ENCODE peak calls at places on chromosomes 13 and 19, in nine cellular contexts. One of them, this sample, is unnamed.

GRCh38 chr19:32869369-32870153 is at the start of gene SLC7A9:
- DNase-seq in neural progenitor cell: no peak
- DNase-seq in SK-N-SH: no peak
- DNase-seq in hepatocyte: no peak
- DNase-seq in GM23248: no peak
- DNase-seq in GM23338: no peak
- DNase-seq in PC-3: no peak
- DNase-seq in HCT116: no peak
- DNase-seq in OCI-LY7: no peak
- DNase-seq in this sample: no peak

GRCh38 chr13:106446011-106446410 is 89.5 kb downstream of the EFNB2 start:
- DNase-seq in neural progenitor cell: peak
- DNase-seq in SK-N-SH: no peak
- DNase-seq in hepatocyte: no peak
- DNase-seq in GM23248: peak
- DNase-seq in GM23338: no peak
- DNase-seq in PC-3: peak
- DNase-seq in HCT116: no peak
- DNase-seq in OCI-LY7: no peak
- DNase-seq in this sample: no peak

GRCh38 chr19:58382997-58383603 is 2.3 kb upstream of the ZNF837 start:
- DNase-seq in neural progenitor cell: no peak
- DNase-seq in SK-N-SH: no peak
- DNase-seq in hepatocyte: no peak
- DNase-seq in GM23248: no peak
- DNase-seq in GM23338: no peak
- DNase-seq in PC-3: no peak
- DNase-seq in HCT116: no peak
- DNase-seq in OCI-LY7: no peak
- DNase-seq in this sample: no peak

GRCh38 chr19:4464815-4465581 is 7.1 kb upstream of the HDGFL2 start:
- DNase-seq in neural progenitor cell: no peak
- DNase-seq in SK-N-SH: no peak
- DNase-seq in hepatocyte: no peak
- DNase-seq in GM23248: no peak
- DNase-seq in GM23338: no peak
- DNase-seq in PC-3: no peak
- DNase-seq in HCT116: no peak
- DNase-seq in OCI-LY7: no peak
- DNase-seq in this sample: no peak

GRCh38 chr13:79281335-79281734 is 124.7 kb downstream of the RBM26 start:
- DNase-seq in neural progenitor cell: peak
- DNase-seq in SK-N-SH: no peak
- DNase-seq in hepatocyte: no peak
- DNase-seq in GM23248: no peak
- DNase-seq in GM23338: peak
- DNase-seq in PC-3: no peak
- DNase-seq in HCT116: no peak
- DNase-seq in OCI-LY7: no peak
- DNase-seq in this sample: no peak

GRCh38 chr19:9789066-9789465 is 20.5 kb upstream of the ZNF846 start:
- DNase-seq in neural progenitor cell: no peak
- DNase-seq in SK-N-SH: no peak
- DNase-seq in hepatocyte: peak
- DNase-seq in GM23248: no peak
- DNase-seq in GM23338: peak
- DNase-seq in PC-3: no peak
- DNase-seq in HCT116: no peak
- DNase-seq in OCI-LY7: no peak
- DNase-seq in this sample: no peak

GRCh38 chr13:32911506-32911905 is 104.7 kb upstream of the KL start:
- DNase-seq in neural progenitor cell: peak
- DNase-seq in SK-N-SH: peak
- DNase-seq in hepatocyte: peak
- DNase-seq in GM23248: peak
- DNase-seq in GM23338: peak
- DNase-seq in PC-3: peak
- DNase-seq in HCT116: peak
- DNase-seq in OCI-LY7: peak
- DNase-seq in this sample: peak

GRCh38 chr19:53772943-53773342 is 51.2 kb downstream of the NLRP12 start:
- DNase-seq in neural progenitor cell: peak
- DNase-seq in SK-N-SH: peak
- DNase-seq in hepatocyte: peak
- DNase-seq in GM23248: peak
- DNase-seq in GM23338: peak
- DNase-seq in PC-3: peak
- DNase-seq in HCT116: peak
- DNase-seq in OCI-LY7: peak
- DNase-seq in this sample: peak

GRCh38 chr13:50410921-50411712 is 395.9 kb downstream of the KCNRG start:
- DNase-seq in neural progenitor cell: no peak
- DNase-seq in SK-N-SH: no peak
- DNase-seq in hepatocyte: peak
- DNase-seq in GM23248: peak
- DNase-seq in GM23338: no peak
- DNase-seq in PC-3: peak
- DNase-seq in HCT116: peak
- DNase-seq in OCI-LY7: no peak
- DNase-seq in this sample: no peak

GRCh38 chr13:83503424-83503823 is 378.9 kb downstream of the SLITRK1 start:
- DNase-seq in neural progenitor cell: no peak
- DNase-seq in SK-N-SH: no peak
- DNase-seq in hepatocyte: no peak
- DNase-seq in GM23248: peak
- DNase-seq in GM23338: no peak
- DNase-seq in PC-3: peak
- DNase-seq in HCT116: no peak
- DNase-seq in OCI-LY7: no peak
- DNase-seq in this sample: no peak
- TF ChIP-seq EZH2phosphoT487 in neural progenitor cell: no peak
- TF ChIP-seq EZH2phosphoT487 in SK-N-SH: no peak
- TF ChIP-seq EZH2phosphoT487 in hepatocyte: no peak
- TF ChIP-seq EZH2phosphoT487 in GM23248: no peak
- TF ChIP-seq EZH2phosphoT487 in GM23338: no peak
- TF ChIP-seq EZH2phosphoT487 in PC-3: no peak
- TF ChIP-seq EZH2phosphoT487 in HCT116: no peak
- TF ChIP-seq EZH2phosphoT487 in OCI-LY7: no peak
- TF ChIP-seq EZH2phosphoT487 in this sample: no peak

DNA sequence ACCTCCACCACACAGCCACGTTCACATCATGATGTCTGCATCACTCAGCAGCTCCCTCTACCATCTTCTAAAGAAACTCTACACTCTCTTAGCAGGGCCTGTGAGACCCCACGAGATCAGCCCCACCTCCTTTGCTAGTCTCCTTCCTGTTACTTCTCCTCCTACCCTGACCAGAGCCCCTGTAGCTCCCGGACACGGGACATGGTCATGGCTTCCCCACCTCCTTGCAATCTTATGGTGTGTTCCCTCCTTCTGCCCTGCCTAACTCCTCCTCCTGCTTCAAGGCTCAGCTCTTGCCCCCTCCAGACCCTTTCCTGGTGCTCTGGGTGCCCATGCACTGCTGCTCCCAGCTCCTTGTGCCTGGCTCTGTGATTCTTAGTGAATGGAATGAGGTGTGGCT is 8.1 kb upstream of the MRPS31 start:
- DNase-seq in neural progenitor cell: no peak
- DNase-seq in SK-N-SH: no peak
- DNase-seq in hepatocyte: no peak
- DNase-seq in GM23248: no peak
- DNase-seq in GM23338: peak
- DNase-seq in PC-3: no peak
- DNase-seq in HCT116: no peak
- DNase-seq in OCI-LY7: no peak
- DNase-seq in this sample: no peak
- TF ChIP-seq EZH2phosphoT487 in neural progenitor cell: no peak
- TF ChIP-seq EZH2phosphoT487 in SK-N-SH: no peak
- TF ChIP-seq EZH2phosphoT487 in hepatocyte: no peak
- TF ChIP-seq EZH2phosphoT487 in GM23248: no peak
- TF ChIP-seq EZH2phosphoT487 in GM23338: no peak
- TF ChIP-seq EZH2phosphoT487 in PC-3: no peak
- TF ChIP-seq EZH2phosphoT487 in HCT116: no peak
- TF ChIP-seq EZH2phosphoT487 in OCI-LY7: no peak
- TF ChIP-seq EZH2phosphoT487 in this sample: no peak

DNA sequence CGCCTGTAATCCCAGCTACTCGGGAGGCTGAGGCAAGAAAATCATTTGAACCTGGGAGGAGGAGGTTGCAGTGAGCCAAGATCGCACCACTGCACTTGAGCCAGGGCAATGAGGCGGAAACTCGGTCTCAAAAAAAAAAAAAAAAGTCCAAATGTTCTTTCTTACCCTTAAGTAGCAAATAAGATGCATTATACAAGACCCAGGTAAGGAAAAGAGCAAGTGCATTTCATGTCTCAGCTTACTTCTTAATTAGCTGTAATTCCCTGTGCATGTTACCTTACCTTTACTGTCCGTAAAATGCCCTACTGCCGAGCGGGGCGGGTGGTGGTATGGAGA is 3.8 kb upstream of the ZNF681 start:
- DNase-seq in neural progenitor cell: no peak
- DNase-seq in SK-N-SH: no peak
- DNase-seq in hepatocyte: no peak
- DNase-seq in GM23248: no peak
- DNase-seq in GM23338: peak
- DNase-seq in PC-3: no peak
- DNase-seq in HCT116: no peak
- DNase-seq in OCI-LY7: no peak
- DNase-seq in this sample: no peak
- TF ChIP-seq EZH2phosphoT487 in neural progenitor cell: no peak
- TF ChIP-seq EZH2phosphoT487 in SK-N-SH: no peak
- TF ChIP-seq EZH2phosphoT487 in hepatocyte: no peak
- TF ChIP-seq EZH2phosphoT487 in GM23248: no peak
- TF ChIP-seq EZH2phosphoT487 in GM23338: no peak
- TF ChIP-seq EZH2phosphoT487 in PC-3: no peak
- TF ChIP-seq EZH2phosphoT487 in HCT116: no peak
- TF ChIP-seq EZH2phosphoT487 in OCI-LY7: no peak
- TF ChIP-seq EZH2phosphoT487 in this sample: no peak

DNA sequence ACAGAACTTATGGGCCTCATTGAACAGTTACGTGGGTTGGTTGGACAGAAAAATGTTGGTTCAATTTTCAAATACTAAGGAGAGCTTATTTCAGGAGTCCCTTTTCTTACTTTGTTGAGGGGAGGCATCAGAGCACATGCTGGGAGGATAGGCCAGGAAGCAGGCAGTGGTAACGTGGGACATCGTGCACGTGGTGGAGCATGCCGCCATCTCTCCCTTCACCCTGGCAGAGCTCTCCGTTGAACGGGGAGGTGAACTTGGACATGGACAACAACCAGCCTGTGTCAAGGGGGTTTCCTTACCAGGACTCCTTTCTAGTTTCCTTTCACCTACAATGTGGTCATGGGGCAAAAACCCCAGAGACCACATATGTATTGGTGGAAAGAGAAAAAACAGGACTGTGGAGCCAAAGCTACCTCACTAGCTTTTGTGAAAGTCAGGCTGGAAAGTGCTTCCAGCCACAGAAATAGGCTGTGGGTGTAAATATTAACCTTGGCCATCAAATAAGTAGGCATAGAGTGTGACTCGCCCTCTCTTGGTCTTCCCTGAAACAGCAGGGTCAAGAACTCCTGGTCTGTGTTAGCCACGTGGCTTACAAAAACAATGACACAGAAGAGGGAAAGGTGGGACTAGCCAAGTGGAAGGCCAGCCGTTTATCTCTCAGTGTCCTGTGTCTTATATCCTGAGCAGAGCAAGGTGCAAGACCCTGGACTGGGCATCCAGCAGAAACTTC is 14.4 kb downstream of the MICOS13 start:
- DNase-seq in neural progenitor cell: no peak
- DNase-seq in SK-N-SH: no peak
- DNase-seq in hepatocyte: no peak
- DNase-seq in GM23248: peak
- DNase-seq in GM23338: peak
- DNase-seq in PC-3: peak
- DNase-seq in HCT116: no peak
- DNase-seq in OCI-LY7: no peak
- DNase-seq in this sample: no peak
- TF ChIP-seq EZH2phosphoT487 in neural progenitor cell: no peak
- TF ChIP-seq EZH2phosphoT487 in SK-N-SH: no peak
- TF ChIP-seq EZH2phosphoT487 in hepatocyte: no peak
- TF ChIP-seq EZH2phosphoT487 in GM23248: no peak
- TF ChIP-seq EZH2phosphoT487 in GM23338: no peak
- TF ChIP-seq EZH2phosphoT487 in PC-3: no peak
- TF ChIP-seq EZH2phosphoT487 in HCT116: no peak
- TF ChIP-seq EZH2phosphoT487 in OCI-LY7: no peak
- TF ChIP-seq EZH2phosphoT487 in this sample: no peak

GRCh38 chr13:66313408-66313807 is 916.7 kb downstream of the PCDH9 start:
- DNase-seq in neural progenitor cell: no peak
- DNase-seq in SK-N-SH: no peak
- DNase-seq in hepatocyte: no peak
- DNase-seq in GM23248: no peak
- DNase-seq in GM23338: no peak
- DNase-seq in PC-3: peak
- DNase-seq in HCT116: no peak
- DNase-seq in OCI-LY7: no peak
- DNase-seq in this sample: no peak

DNA sequence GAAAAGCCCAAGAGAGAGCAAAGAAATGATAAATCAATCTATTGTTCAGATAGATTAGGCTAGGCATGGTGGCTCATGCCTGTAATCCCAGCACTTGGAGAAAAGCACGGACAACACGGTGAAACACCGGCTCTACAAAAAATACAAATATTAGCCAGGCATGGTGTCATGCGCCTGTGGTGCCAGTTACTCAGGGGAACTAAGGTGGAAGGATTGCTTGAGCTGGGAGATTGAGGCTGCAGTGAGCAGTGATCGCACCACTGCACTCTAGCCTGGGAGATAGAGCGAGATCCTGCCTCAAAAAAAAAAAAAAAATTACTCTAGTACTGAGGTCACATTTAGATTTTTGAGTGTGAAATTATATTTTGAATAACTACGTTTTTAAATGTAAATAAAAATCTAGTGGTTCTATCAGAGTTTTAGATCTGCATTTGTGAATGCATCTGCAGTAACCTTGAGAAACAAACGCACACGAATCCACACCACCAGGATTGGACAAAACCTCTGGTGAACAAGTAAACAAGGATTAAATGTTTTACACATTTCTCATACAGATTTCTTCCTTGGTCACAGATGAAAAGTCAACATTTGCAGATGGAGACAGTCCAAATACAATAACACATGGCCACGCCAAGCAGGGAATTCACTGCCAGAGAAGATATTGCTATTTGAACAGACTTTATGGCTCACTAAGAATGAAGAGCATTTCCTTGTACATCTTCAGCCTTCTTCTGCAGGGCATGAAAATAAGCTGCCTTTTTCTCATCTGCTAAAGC is 917.6 kb downstream of the PCDH9 start:
- DNase-seq in neural progenitor cell: no peak
- DNase-seq in SK-N-SH: no peak
- DNase-seq in hepatocyte: peak
- DNase-seq in GM23248: no peak
- DNase-seq in GM23338: no peak
- DNase-seq in PC-3: peak
- DNase-seq in HCT116: no peak
- DNase-seq in OCI-LY7: no peak
- DNase-seq in this sample: no peak
- TF ChIP-seq EZH2phosphoT487 in neural progenitor cell: no peak
- TF ChIP-seq EZH2phosphoT487 in SK-N-SH: no peak
- TF ChIP-seq EZH2phosphoT487 in hepatocyte: no peak
- TF ChIP-seq EZH2phosphoT487 in GM23248: no peak
- TF ChIP-seq EZH2phosphoT487 in GM23338: no peak
- TF ChIP-seq EZH2phosphoT487 in PC-3: no peak
- TF ChIP-seq EZH2phosphoT487 in HCT116: no peak
- TF ChIP-seq EZH2phosphoT487 in OCI-LY7: no peak
- TF ChIP-seq EZH2phosphoT487 in this sample: no peak

This sample was measured in MM.1S.